ENCODE peak calls at places on chromosomes 2 and 18, in seven cellular contexts. N, C, G, P, Z, E and V are unnamed samples.

GRCh38 chr18:39994521-39994920 is 1960.5 kb upstream of the PIK3C3 start:
- DNase-seq in P (no peak), G (no peak), Z (no peak), N (no peak), E (no peak), C (no peak), V (no peak)

GRCh38 chr2:174051741-174052638 is 86.8 kb upstream of the SP3 start:
- DNase-seq in E (peak), N (no peak), Z (no peak), G (peak), P (no peak), C (no peak), V (peak)

GRCh38 chr2:100757621-100758394 is 62.1 kb upstream of the NPAS2 start:
- DNase-seq in Z (no peak), P (no peak), N (no peak), C (no peak), E (peak), G (no peak), V (no peak)

GRCh38 chr18:3594760-3595241 is 144.8 kb downstream of the TGIF1 start:
- DNase-seq in P (no peak), G (peak), N (no peak), E (no peak), Z (no peak), C (no peak), V (no peak)

GRCh38 chr2:104939570-104940235 is 85.8 kb downstream of the POU3F3 start:
- DNase-seq in E (no peak), C (no peak), G (no peak), P (no peak), Z (no peak), N (no peak), V (no peak)

GRCh38 chr18:46333371-46334199 is 229.4 kb downstream of the HAUS1 start:
- DNase-seq in P (no peak), G (peak), E (no peak), N (no peak), Z (peak), C (no peak), V (peak)

GRCh38 chr2:176193048-176193447 is 4.6 kb downstream of the HOXD1 start:
- DNase-seq in C (no peak), G (no peak), Z (no peak), P (no peak), E (no peak), N (no peak), V (no peak)

GRCh38 chr2:74502720-74503505 is 3.5 kb upstream of the LBX2 start:
- DNase-seq in C (no peak), Z (peak), N (peak), P (peak), G (peak), E (peak), V (peak)

GRCh38 chr2:27855476-27855875 is 34.7 kb downstream of the RBKS start:
- DNase-seq in Z (no peak), P (no peak), N (no peak), E (peak), G (no peak), C (no peak), V (no peak)

GRCh38 chr2:44005831-44006230 is 10.0 kb upstream of the LRPPRC start:
- DNase-seq in G (no peak), N (no peak), E (no peak), P (no peak), C (no peak), Z (no peak), V (no peak)

GRCh38 chr2:191001032-191001431 is 12.9 kb downstream of the STAT1 start:
- DNase-seq in C (no peak), E (no peak), P (no peak), Z (no peak), N (no peak), G (no peak), V (no peak)

GRCh38 chr2:3575534-3576324 is 669 bp downstream of the RPS7 start:
- DNase-seq in E (no peak), C (no peak), N (no peak), Z (peak), P (peak), G (no peak), V (no peak)

DNA sequence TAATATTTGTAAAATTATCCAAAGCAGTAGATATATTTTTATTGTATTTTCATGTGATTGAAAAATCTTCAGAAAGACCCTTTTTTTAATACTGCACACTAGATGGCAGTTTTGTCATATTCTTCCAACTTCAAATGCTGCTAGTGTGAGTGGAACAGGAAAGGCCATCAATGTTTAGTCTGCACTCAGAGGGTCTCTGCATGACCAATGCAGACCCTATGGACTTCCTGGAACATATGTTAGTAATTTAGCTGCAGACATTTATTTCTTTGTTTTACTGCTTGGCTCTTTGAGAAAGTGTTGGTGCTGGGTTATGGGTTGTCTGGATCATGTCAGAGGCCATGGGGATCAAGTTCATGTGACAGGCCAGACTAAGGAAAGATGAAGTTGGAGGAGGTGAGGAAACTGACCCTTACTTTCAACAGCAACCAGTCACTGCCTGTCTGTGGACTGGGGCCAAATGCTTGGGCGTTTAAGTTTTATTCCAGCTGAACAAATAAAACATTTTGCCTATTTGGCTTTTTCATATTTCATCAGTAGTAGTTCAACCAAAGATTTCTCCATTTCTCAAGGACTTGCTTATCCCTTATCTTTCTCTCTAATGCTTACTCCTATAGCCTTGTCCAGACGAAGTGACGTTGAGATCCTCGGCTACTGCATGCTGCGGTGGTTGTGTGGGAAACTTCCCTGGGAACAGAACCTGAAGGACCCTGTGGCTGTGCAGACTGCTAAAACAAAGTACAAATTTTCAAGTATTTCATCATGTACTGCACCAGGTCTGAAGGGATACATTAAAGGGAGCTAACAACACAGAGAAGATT is 84.8 kb downstream of the VRK2 start:
- DNase-seq in N (no peak), E (no peak), C (no peak), G (no peak), P (no peak), Z (no peak), V (peak)
- TF ChIP-seq CTCF in N (peak), E (peak), C (no peak), G (peak), P (peak), Z (no peak), V (no peak)

GRCh38 chr2:218265626-218266025 is 4.3 kb downstream of the AAMP start:
- DNase-seq in G (no peak), C (no peak), P (no peak), E (no peak), N (no peak), Z (no peak), V (no peak)

GRCh38 chr2:218261424-218262273 is 834 bp downstream of the GPBAR1 start:
- DNase-seq in G (peak), C (no peak), P (no peak), E (no peak), Z (no peak), N (no peak), V (peak)

GRCh38 chr2:218264773-218265601 is 4.2 kb downstream of the GPBAR1 start:
- DNase-seq in P (peak), E (no peak), C (no peak), Z (no peak), G (no peak), N (no peak), V (no peak)

GRCh38 chr2:218262631-218263586 is 2.1 kb downstream of the GPBAR1 start:
- DNase-seq in N (no peak), P (peak), E (no peak), C (no peak), G (no peak), Z (no peak), V (no peak)

GRCh38 chr2:218263817-218264611 is 3.2 kb downstream of the GPBAR1 start:
- DNase-seq in P (no peak), C (no peak), E (no peak), Z (no peak), G (no peak), N (no peak), V (no peak)
- TF ChIP-seq CTCF in P (no peak), C (no peak), E (peak), Z (no peak), G (no peak), N (no peak), V (no peak)

GRCh38 chr18:49839012-49839411 is 25.7 kb upstream of the ACAA2 start:
- DNase-seq in Z (no peak), E (no peak), N (no peak), C (no peak), G (no peak), P (no peak), V (no peak)
- TF ChIP-seq CTCF in Z (no peak), E (peak), N (no peak), C (no peak), G (no peak), P (no peak), V (no peak)

GRCh38 chr2:232542715-232543467 is 3.4 kb downstream of the CHRNG start:
- DNase-seq in C (no peak), E (no peak), P (no peak), Z (peak), G (no peak), N (no peak), V (no peak)
- TF ChIP-seq CTCF in C (no peak), E (no peak), P (no peak), Z (no peak), G (no peak), N (no peak), V (no peak)

DNA sequence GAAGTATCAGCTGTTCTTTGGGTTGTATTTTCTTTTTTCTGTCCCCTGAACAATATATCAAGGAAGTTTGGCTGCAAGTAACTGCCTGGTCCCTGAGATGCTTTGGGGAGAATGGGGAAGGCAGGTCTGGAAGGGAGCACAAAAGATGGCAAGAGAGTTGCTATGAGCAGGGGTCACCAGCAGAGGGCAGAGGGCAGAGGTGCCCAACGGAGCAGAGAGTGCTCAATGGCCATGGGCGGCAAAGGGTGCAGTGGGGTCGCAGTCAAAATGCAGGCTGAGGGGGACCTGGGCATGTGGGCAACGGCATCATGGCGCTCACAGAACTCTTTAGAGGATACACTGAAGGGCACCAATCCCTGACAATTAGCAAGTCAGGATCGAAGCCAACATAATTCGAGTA is 107.7 kb upstream of the ATP8B1 start:
- DNase-seq in P (no peak), E (no peak), G (peak), Z (no peak), C (no peak), N (no peak), V (peak)
- TF ChIP-seq CTCF in P (no peak), E (peak), G (peak), Z (peak), C (no peak), N (peak), V (no peak)

GRCh38 chr18:55856191-55856590 is 268.2 kb upstream of the TCF4 start:
- DNase-seq in E (peak), P (no peak), C (no peak), G (no peak), Z (no peak), N (no peak), V (no peak)

GRCh38 chr18:55856679-55857078 is 268.7 kb upstream of the TCF4 start:
- DNase-seq in C (no peak), P (no peak), Z (no peak), E (no peak), G (no peak), N (no peak), V (no peak)

GRCh38 chr18:55857409-55857808 is 269.4 kb upstream of the TCF4 start:
- DNase-seq in E (no peak), N (no peak), P (no peak), C (no peak), Z (no peak), G (no peak), V (no peak)

GRCh38 chr18:55850904-55851303 is 262.9 kb upstream of the TCF4 start:
- DNase-seq in C (no peak), G (no peak), E (no peak), Z (peak), N (no peak), P (no peak), V (no peak)

GRCh38 chr18:55853268-55853667 is 265.3 kb upstream of the TCF4 start:
- DNase-seq in C (no peak), P (no peak), Z (no peak), G (no peak), N (no peak), E (no peak), V (no peak)
- TF ChIP-seq CTCF in C (no peak), P (no peak), Z (no peak), G (no peak), N (no peak), E (no peak), V (no peak)

GRCh38 chr2:129903586-129904425 is 75.7 kb upstream of the RAB6C start:
- DNase-seq in Z (no peak), G (peak), N (peak), E (no peak), P (no peak), C (no peak), V (peak)
- TF ChIP-seq CTCF in Z (no peak), G (peak), N (no peak), E (no peak), P (no peak), C (no peak), V (no peak)

GRCh38 chr2:217207387-217208010 is 347.6 kb upstream of the TNP1 start:
- DNase-seq in Z (peak), N (no peak), C (no peak), G (no peak), P (no peak), E (no peak), V (no peak)
- TF ChIP-seq CTCF in Z (no peak), N (no peak), C (no peak), G (no peak), P (no peak), E (no peak), V (no peak)

DNA sequence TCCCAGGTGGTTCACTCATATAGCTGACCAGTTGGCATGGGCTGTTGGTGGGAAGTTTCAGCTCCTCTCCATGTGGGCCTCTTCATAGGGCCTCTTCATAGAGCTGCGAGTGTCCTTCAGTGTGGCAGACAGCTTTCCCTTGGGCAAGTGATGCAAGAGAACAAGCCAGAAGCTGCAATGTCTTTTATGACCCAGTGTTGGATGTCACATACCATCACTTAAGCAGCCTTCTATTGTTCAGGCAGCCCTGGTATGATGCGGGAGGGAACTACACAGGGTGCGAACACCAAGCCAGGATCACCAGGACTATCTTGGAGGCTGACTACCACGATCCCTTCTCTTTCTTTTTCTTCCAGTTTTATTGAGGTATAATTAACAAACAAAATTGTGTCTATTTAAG is 126.5 kb upstream of the ITGA6 start:
- DNase-seq in N (no peak), G (no peak), E (no peak), C (no peak), P (no peak), Z (no peak), V (no peak)
- TF ChIP-seq CTCF in N (no peak), G (no peak), E (no peak), C (no peak), P (no peak), Z (no peak), V (no peak)